ENCODE peak calls at places on chromosomes 2 and 18, in six cellular contexts. T, F, S, U, L and O are unnamed samples.
A peak's percentile ranks its signal among the peaks of the same experiment; 100 is the strongest.

GRCh38 chr2:6148887-6149286 is 456.7 kb downstream of the SOX11 start:
- DNase-seq in U (no peak), L (no peak), F (no peak), T (no peak), S (no peak), O (no peak)

GRCh38 chr2:238129166-238130010 is 9.1 kb upstream of the KLHL30 start:
- DNase-seq in L (no peak), F (no peak), S (no peak), T (no peak), U (no peak), O (no peak)

GRCh38 chr18:76482971-76483691 is 11.9 kb downstream of the ZNF516 start:
- DNase-seq in T (no peak), L (no peak), U (no peak), F (no peak), S (no peak), O (no peak)

GRCh38 chr2:168738057-168738456 is 64.4 kb upstream of the NOSTRIN start:
- DNase-seq in L (no peak), T (no peak), S (no peak), F (no peak), U (no peak), O (no peak)

GRCh38 chr2:20447437-20448245 is 767 bp downstream of the RHOB start:
- DNase-seq in L (no peak), U (peak; percentile 51), F (no peak), S (peak; percentile 74), T (peak; percentile 67), O (no peak)

GRCh38 chr2:63861220-63861822 is 19.6 kb downstream of the UGP2 start:
- DNase-seq in U (peak; percentile 22), F (no peak), L (peak; percentile 30), T (peak; percentile 37), S (peak; percentile 67), O (no peak)

GRCh38 chr2:156189584-156189983 is 142.9 kb downstream of the NR4A2 start:
- DNase-seq in S (no peak), T (no peak), F (no peak), U (no peak), L (no peak), O (no peak)

GRCh38 chr2:3486047-3487027 is 33.0 kb downstream of the ADI1 start:
- DNase-seq in S (no peak), F (no peak), L (no peak), U (no peak), T (no peak), O (no peak)

GRCh38 chr2:98773907-98774306 is 43.0 kb upstream of the MGAT4A start:
- DNase-seq in S (peak; percentile 54), L (no peak), F (no peak), U (no peak), T (no peak), O (no peak)

GRCh38 chr2:96138146-96139145 is at the start of gene ASTL:
- DNase-seq in S (peak; percentile 96), F (no peak), L (peak; percentile 39), U (peak; percentile 58), T (peak; percentile 58), O (no peak)

GRCh38 chr2:71884303-71885042 is 263.2 kb downstream of the CYP26B1 start:
- DNase-seq in T (no peak), F (no peak), S (peak; percentile 3), L (no peak), U (peak; percentile 84), O (no peak)

GRCh38 chr2:231696004-231696367 is 12.3 kb upstream of the PTMA start:
- DNase-seq in U (no peak), L (no peak), F (no peak), T (no peak), S (no peak), O (no peak)

GRCh38 chr18:369224-370010 is 101.6 kb upstream of the THOC1 start:
- DNase-seq in L (no peak), U (peak; percentile 37), S (no peak), F (no peak), T (no peak), O (no peak)

GRCh38 chr18:51658436-51658835 is 461.0 kb upstream of the MEX3C start:
- DNase-seq in F (no peak), L (no peak), S (peak; percentile 82), U (no peak), T (no peak), O (no peak)

GRCh38 chr2:170680172-170680913 is 34.8 kb upstream of the SP5 start:
- DNase-seq in U (no peak), S (peak; percentile 58), L (no peak), F (no peak), T (peak; percentile 11), O (no peak)

GRCh38 chr2:175123254-175123653 is 44.7 kb downstream of the ATF2 start:
- DNase-seq in L (no peak), T (no peak), S (no peak), F (no peak), U (no peak), O (no peak)

GRCh38 chr2:191571163-191571769 is 106.7 kb upstream of the NABP1 start:
- DNase-seq in T (no peak), F (no peak), U (peak; percentile 82), S (no peak), L (no peak), O (no peak)

GRCh38 chr2:199148076-199148845 is 309.5 kb downstream of the SATB2 start:
- DNase-seq in L (no peak), T (no peak), F (no peak), S (no peak), U (peak; percentile 17), O (no peak)

GRCh38 chr18:24601624-24602023 is 141.2 kb downstream of the HRH4 start:
- DNase-seq in S (no peak), T (no peak), U (peak; percentile 35), F (no peak), L (no peak), O (no peak)

GRCh38 chr2:241412144-241412543 is 56.1 kb downstream of the FARP2 start:
- DNase-seq in U (peak; percentile 37), T (peak; percentile 53), L (no peak), S (no peak), F (no peak), O (no peak)

GRCh38 chr2:172884336-172884735 is 148.7 kb downstream of the RAPGEF4 start:
- DNase-seq in L (no peak), S (no peak), U (no peak), F (no peak), T (no peak), O (no peak)

GRCh38 chr2:177026956-177027355 is 185.6 kb upstream of the HNRNPA3 start:
- DNase-seq in S (no peak), T (no peak), U (no peak), L (no peak), F (no peak), O (no peak)